ENCODE peak calls at places on chromosomes 2 and 18, in five cellular contexts. C, U, E, F and H are unnamed samples.

GRCh38 chr18:36812686-36813085 is 16.1 kb downstream of the TPGS2 start:
- DNase-seq in F (no peak), E (no peak), C (no peak), U (no peak), H (no peak)

GRCh38 chr2:217801115-217801531 is 201.7 kb downstream of the TNS1 start:
- DNase-seq in C (no peak), E (no peak), U (no peak), F (no peak), H (no peak)

GRCh38 chr2:28488858-28489575 is 6.8 kb upstream of the PLB1 start:
- DNase-seq in U (no peak), C (no peak), E (no peak), F (no peak), H (no peak)

GRCh38 chr2:177273456-177273855 is 8.9 kb upstream of the NFE2L2 start:
- DNase-seq in F (no peak), E (no peak), U (no peak), C (no peak), H (no peak)

GRCh38 chr2:78260861-78261260 is 738.7 kb upstream of the LRRTM4 start:
- DNase-seq in U (no peak), C (no peak), E (no peak), F (no peak), H (no peak)

GRCh38 chr2:151051584-151052220 is 210.0 kb downstream of the RBM43 start:
- DNase-seq in U (no peak), E (peak), F (no peak), C (peak), H (peak)

GRCh38 chr2:41725901-41726300 is 321.9 kb upstream of the PKDCC start:
- DNase-seq in F (no peak), U (no peak), E (no peak), C (no peak), H (no peak)

GRCh38 chr2:105752691-105753090 is 8.0 kb downstream of the NCK2 start:
- DNase-seq in U (no peak), F (no peak), C (no peak), E (no peak), H (no peak)

GRCh38 chr2:61660511-61661388 is 122.6 kb upstream of the XPO1 start:
- DNase-seq in E (no peak), C (no peak), F (no peak), U (no peak), H (no peak)

GRCh38 chr2:33215299-33215698 is 261.1 kb upstream of the RASGRP3 start:
- DNase-seq in C (no peak), E (no peak), F (no peak), U (no peak), H (no peak)

GRCh38 chr2:10812362-10813084 is at the start of gene PDIA6:
- DNase-seq in F (peak), U (peak), C (peak), E (peak), H (peak)

GRCh38 chr2:120391905-120392665 is 46.1 kb downstream of the INHBB start:
- DNase-seq in C (no peak), E (no peak), U (no peak), F (no peak), H (no peak)

GRCh38 chr2:239463541-239464165 is 62.8 kb upstream of the HDAC4 start:
- DNase-seq in C (no peak), E (no peak), U (no peak), F (no peak), H (no peak)

GRCh38 chr2:101679037-101679726 is 18.3 kb upstream of the MAP4K4 start:
- DNase-seq in E (no peak), F (no peak), U (no peak), C (no peak), H (no peak)

GRCh38 chr2:241896746-241897201 is 27.2 kb downstream of the RTP5 start:
- DNase-seq in F (no peak), E (no peak), U (no peak), C (no peak), H (no peak)

GRCh38 chr2:238954841-238955521 is 107.1 kb downstream of the TWIST2 start:
- DNase-seq in F (no peak), C (no peak), E (no peak), U (no peak), H (no peak)

GRCh38 chr2:230234122-230234722 is 8.7 kb downstream of the SP140 start:
- DNase-seq in E (peak), C (no peak), U (no peak), F (no peak), H (peak)

GRCh38 chr2:43100883-43101662 is 125.3 kb downstream of the ZFP36L2 start:
- DNase-seq in F (no peak), E (no peak), C (no peak), U (no peak), H (no peak)

GRCh38 chr2:239913632-239914417 is 111.3 kb downstream of the NDUFA10 start:
- DNase-seq in U (no peak), E (no peak), C (no peak), F (no peak), H (no peak)

GRCh38 chr2:72035518-72036172 is 112.0 kb downstream of the CYP26B1 start:
- DNase-seq in C (peak), U (no peak), E (no peak), F (no peak), H (no peak)

GRCh38 chr2:96261328-96262003 is 4.3 kb downstream of the TMEM127 start:
- DNase-seq in E (no peak), F (no peak), U (no peak), C (no peak), H (no peak)

GRCh38 chr2:98727369-98727749 is 3.6 kb downstream of the MGAT4A start:
- DNase-seq in E (no peak), U (no peak), F (no peak), C (no peak), H (no peak)

GRCh38 chr2:74532222-74532621 is 2.5 kb downstream of the HTRA2 start:
- DNase-seq in E (peak), U (no peak), F (no peak), C (no peak), H (no peak)

GRCh38 chr2:109053716-109054115 is 64.7 kb upstream of the EDAR start:
- DNase-seq in C (no peak), U (no peak), E (no peak), F (no peak), H (no peak)

GRCh38 chr18:56933472-56933871 is 213.4 kb upstream of the BOD1L2 start:
- DNase-seq in U (no peak), F (no peak), E (no peak), C (no peak), H (no peak)

GRCh38 chr2:1744446-1745170 is at the start of gene PXDN:
- DNase-seq in C (peak), E (no peak), F (no peak), U (no peak), H (no peak)

GRCh38 chr2:136116111-136116812 is 1.7 kb downstream of the CXCR4 start:
- DNase-seq in U (peak), C (peak), F (peak), E (peak), H (peak)

GRCh38 chr2:203396667-203397066 is 68.5 kb downstream of the ABI2 start:
- DNase-seq in E (no peak), C (peak), U (no peak), F (no peak), H (no peak)

GRCh38 chr2:28398101-28398834 is 5.6 kb downstream of the FOSL2 start:
- DNase-seq in E (no peak), C (no peak), F (no peak), U (no peak), H (peak)